ENCODE peak calls at places on chromosomes 1 and 21, in ten cellular contexts. V is mucosa of descending colon, C is astrocyte of the spinal cord, N is HFF-Myc, P is left lung, L is left ventricle myocardium inferior, A is mesenchymal stem cell, B is dorsolateral prefrontal cortex, E is AG04449, D is HCT116. X is an unnamed sample.

GRCh38 chr1:39105061-39105840 is 79.1 kb downstream of the NDUFS5 start:
- DNase-seq in V (peak), C (peak), N (no peak), P (peak), L (peak), A (peak), B (peak), E (no peak), D (no peak), X (no peak)

GRCh38 chr1:20663969-20664715 is 3.0 kb upstream of the DDOST start:
- DNase-seq in V (no peak), C (no peak), N (no peak), P (no peak), L (no peak), A (no peak), B (no peak), E (no peak), D (no peak), X (no peak)

GRCh38 chr1:26285366-26286063 is 5.6 kb downstream of the SH3BGRL3 start:
- DNase-seq in V (peak), C (no peak), N (no peak), P (no peak), L (no peak), A (no peak), B (no peak), E (no peak), D (peak), X (no peak)

GRCh38 chr1:65267291-65268087 is 41.9 kb upstream of the DNAJC6 start:
- DNase-seq in V (no peak), C (no peak), N (no peak), P (no peak), L (no peak), A (no peak), B (no peak), E (no peak), D (no peak), X (no peak)

GRCh38 chr21:31460985-31461384 is 116.9 kb upstream of the TIAM1 start:
- DNase-seq in V (no peak), C (no peak), N (no peak), P (no peak), L (no peak), A (no peak), B (no peak), E (no peak), D (no peak), X (no peak)

GRCh38 chr1:31541201-31541600 is 35.1 kb upstream of the TINAGL1 start:
- DNase-seq in V (no peak), C (no peak), N (no peak), P (no peak), L (no peak), A (no peak), B (peak), E (no peak), D (no peak), X (no peak)

GRCh38 chr1:62138029-62138428 is 56.6 kb upstream of the L1TD1 start:
- DNase-seq in V (no peak), C (no peak), N (no peak), P (no peak), L (no peak), A (no peak), B (no peak), E (no peak), D (no peak), X (no peak)

GRCh38 chr1:116066868-116067563 is 44.2 kb upstream of the MAB21L3 start:
- DNase-seq in V (no peak), C (peak), N (peak), P (no peak), L (no peak), A (peak), B (no peak), E (peak), D (no peak), X (no peak)

GRCh38 chr1:244361764-244362473 is 89.8 kb downstream of the ADSS2 start:
- DNase-seq in V (no peak), C (peak), N (no peak), P (no peak), L (no peak), A (peak), B (no peak), E (no peak), D (no peak), X (no peak)
- H3K4me3 ChIP-seq in V (no peak), C (peak), N (no peak), P (no peak), L (no peak), A (peak), B (no peak), E (peak), D (no peak), X (no peak)

GRCh38 chr1:43933386-43934278 is at the start of gene ARTN:
- DNase-seq in V (peak), C (no peak), N (no peak), P (no peak), L (no peak), A (peak), B (no peak), E (no peak), D (no peak), X (no peak)
- H3K4me3 ChIP-seq in V (no peak), C (peak), N (peak), P (peak), L (peak), A (peak), B (peak), E (peak), D (peak), X (peak)

GRCh38 chr1:109716570-109717090 is 4.6 kb downstream of the GSTM5 start:
- DNase-seq in V (no peak), C (no peak), N (no peak), P (no peak), L (no peak), A (no peak), B (no peak), E (no peak), D (no peak), X (no peak)

GRCh38 chr1:109713636-109714035 is 1.6 kb downstream of the GSTM5 start:
- DNase-seq in V (no peak), C (no peak), N (no peak), P (no peak), L (no peak), A (no peak), B (no peak), E (no peak), D (no peak), X (no peak)

GRCh38 chr1:109716121-109716520 is 4.1 kb downstream of the GSTM5 start:
- DNase-seq in V (no peak), C (no peak), N (no peak), P (no peak), L (no peak), A (no peak), B (no peak), E (no peak), D (no peak), X (no peak)

GRCh38 chr1:109714661-109715372 is 2.8 kb downstream of the GSTM5 start:
- DNase-seq in V (no peak), C (no peak), N (no peak), P (no peak), L (no peak), A (no peak), B (no peak), E (no peak), D (no peak), X (no peak)

GRCh38 chr1:109712321-109712864 is 342 bp downstream of the GSTM5 start:
- DNase-seq in V (no peak), C (no peak), N (no peak), P (no peak), L (no peak), A (no peak), B (no peak), E (no peak), D (no peak), X (no peak)
- H3K4me3 ChIP-seq in V (no peak), C (peak), N (peak), P (peak), L (peak), A (peak), B (peak), E (peak), D (no peak), X (peak)

DNA sequence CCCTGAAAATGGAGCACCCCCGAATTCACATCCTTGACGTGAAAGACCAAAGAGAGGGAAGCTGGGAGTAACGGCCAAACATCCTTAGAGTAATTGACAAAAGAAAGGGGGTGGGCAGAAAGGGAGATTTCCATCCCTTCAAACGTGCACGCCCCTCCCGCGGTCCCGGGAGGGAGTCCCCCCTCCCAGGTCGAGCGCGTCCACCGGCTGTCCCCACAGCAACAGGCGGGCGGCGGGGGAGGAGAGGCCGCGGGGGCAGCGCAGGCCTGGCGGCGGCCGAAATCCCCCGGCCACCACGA is 5.3 kb upstream of the PROX1 start:
- DNase-seq in V (peak), C (no peak), N (no peak), P (no peak), L (no peak), A (no peak), B (no peak), E (no peak), D (no peak), X (no peak)
- H3K4me3 ChIP-seq in V (no peak), C (no peak), N (no peak), P (no peak), L (peak), A (peak), B (peak), E (no peak), D (no peak), X (peak)

X was measured in thoracic aorta.